ENCODE peak calls at places on chromosomes 2 and 18, in six cellular contexts. U is AG08396; D is lower leg skin; K is fibroblast of the aortic adventitia; P is CD4-positive, alpha-beta memory T cell; W is activated CD8-positive, alpha-beta memory T cell treated with anti-CD3 and anti-CD28 coated beads, Interleukin-2, amount 50 U/mL, for 48 hours. S is an unnamed sample.

GRCh38 chr2:101753720-101754490 is 56.4 kb downstream of the MAP4K4 start:
- DNase-seq in W (no peak), U (no peak), D (no peak), P (no peak), K (no peak), S (no peak)

GRCh38 chr2:218282173-218282991 is 9.9 kb downstream of the TMBIM1 start:
- DNase-seq in K (no peak), U (peak), D (no peak), W (no peak), P (no peak), S (peak)

GRCh38 chr18:36501100-36501499 is 203.6 kb downstream of the FHOD3 start:
- DNase-seq in P (no peak), U (no peak), K (no peak), W (no peak), D (no peak), S (no peak)

GRCh38 chr2:207711750-207712487 is 479 bp downstream of the CCNYL1 start:
- DNase-seq in U (peak), K (peak), P (peak), D (peak), W (peak), S (peak)

GRCh38 chr2:206378835-206379234 is 64.5 kb upstream of the ADAM23 start:
- DNase-seq in W (no peak), K (no peak), U (no peak), D (no peak), P (no peak), S (peak)

GRCh38 chr2:236977199-236977883 is 108.3 kb upstream of the COPS8 start:
- DNase-seq in W (no peak), U (no peak), D (no peak), K (peak), P (no peak), S (no peak)

GRCh38 chr18:43870626-43871025 is 593.3 kb upstream of the SYT4 start:
- DNase-seq in D (no peak), K (peak), W (no peak), U (no peak), P (no peak), S (no peak)

GRCh38 chr2:168495524-168495923 is 39.5 kb downstream of the CERS6 start:
- DNase-seq in P (no peak), W (no peak), K (no peak), U (no peak), D (no peak), S (no peak)

GRCh38 chr2:220748875-220749479 is 823.1 kb downstream of the EPHA4 start:
- DNase-seq in K (no peak), U (no peak), W (no peak), D (no peak), P (no peak), S (no peak)

GRCh38 chr2:213150315-213150951 is 979 bp downstream of the IKZF2 start:
- DNase-seq in K (peak), P (no peak), U (no peak), W (no peak), D (no peak), S (peak)

GRCh38 chr18:36602620-36603019 is 226.2 kb downstream of the TPGS2 start:
- DNase-seq in D (no peak), P (no peak), U (no peak), K (no peak), W (no peak), S (no peak)

GRCh38 chr18:25726278-25726677 is 364.1 kb downstream of the SS18 start:
- DNase-seq in K (no peak), P (no peak), U (no peak), W (no peak), D (no peak), S (no peak)

GRCh38 chr18:46169464-46169941 is 65.3 kb downstream of the HAUS1 start:
- DNase-seq in U (peak), P (no peak), K (peak), D (no peak), W (no peak), S (no peak)

GRCh38 chr2:38748857-38749804 is 2.0 kb downstream of the SRSF7 start:
- DNase-seq in K (no peak), P (no peak), W (no peak), D (no peak), U (no peak), S (no peak)

GRCh38 chr2:17729880-17730279 is 23.7 kb downstream of the SMC6 start:
- DNase-seq in K (no peak), W (no peak), P (no peak), D (no peak), U (no peak), S (no peak)

S was measured in gastrocnemius medialis.